ENCODE peak calls at places on chromosomes 16 and 17, in eight cellular contexts. One of them, this sample, is unnamed.

GRCh38 chr17:15465045-15465701 is 2.2 kb downstream of the CDRT4 start:
- DNase-seq in activated CD8-positive, alpha-beta memory T cell treated with anti-CD3 and anti-CD28 coated beads for 1 hour: no peak
- DNase-seq in fibroblast of mammary gland: no peak
- DNase-seq in stimulated activated CD8-positive, alpha-beta memory T cell treated with anti-CD3 and anti-CD28 coated beads, Interleukin-4, amount 100 ng/mL, for 48 hours: no peak
- DNase-seq in lung: no peak
- DNase-seq in Calu3: no peak
- DNase-seq in non-pigmented ciliary epithelial cell: no peak
- DNase-seq in uterus: no peak
- DNase-seq in this sample: no peak

GRCh38 chr16:87765473-87765775 is 362 bp downstream of the KLHDC4 start:
- DNase-seq in lung: no peak
- DNase-seq in fibroblast of mammary gland: no peak
- DNase-seq in Calu3: peak
- DNase-seq in non-pigmented ciliary epithelial cell: no peak
- DNase-seq in uterus: no peak
- DNase-seq in activated CD8-positive, alpha-beta memory T cell treated with anti-CD3 and anti-CD28 coated beads for 1 hour: peak
- DNase-seq in stimulated activated CD8-positive, alpha-beta memory T cell treated with anti-CD3 and anti-CD28 coated beads, Interleukin-4, amount 100 ng/mL, for 48 hours: peak
- DNase-seq in this sample: peak

GRCh38 chr17:38746893-38747384 is 1.2 kb downstream of the PCGF2 start:
- DNase-seq in fibroblast of mammary gland: no peak
- DNase-seq in uterus: no peak
- DNase-seq in Calu3: no peak
- DNase-seq in lung: no peak
- DNase-seq in activated CD8-positive, alpha-beta memory T cell treated with anti-CD3 and anti-CD28 coated beads for 1 hour: no peak
- DNase-seq in stimulated activated CD8-positive, alpha-beta memory T cell treated with anti-CD3 and anti-CD28 coated beads, Interleukin-4, amount 100 ng/mL, for 48 hours: no peak
- DNase-seq in non-pigmented ciliary epithelial cell: no peak
- DNase-seq in this sample: no peak

GRCh38 chr17:41907185-41907556 is 11.6 kb downstream of the ACLY start:
- DNase-seq in non-pigmented ciliary epithelial cell: peak
- DNase-seq in Calu3: no peak
- DNase-seq in lung: no peak
- DNase-seq in fibroblast of mammary gland: peak
- DNase-seq in activated CD8-positive, alpha-beta memory T cell treated with anti-CD3 and anti-CD28 coated beads for 1 hour: no peak
- DNase-seq in uterus: peak
- DNase-seq in stimulated activated CD8-positive, alpha-beta memory T cell treated with anti-CD3 and anti-CD28 coated beads, Interleukin-4, amount 100 ng/mL, for 48 hours: no peak
- DNase-seq in this sample: no peak

GRCh38 chr16:1906052-1906845 is 12.0 kb downstream of the HS3ST6 start:
- DNase-seq in lung: no peak
- DNase-seq in activated CD8-positive, alpha-beta memory T cell treated with anti-CD3 and anti-CD28 coated beads for 1 hour: no peak
- DNase-seq in stimulated activated CD8-positive, alpha-beta memory T cell treated with anti-CD3 and anti-CD28 coated beads, Interleukin-4, amount 100 ng/mL, for 48 hours: no peak
- DNase-seq in fibroblast of mammary gland: no peak
- DNase-seq in non-pigmented ciliary epithelial cell: no peak
- DNase-seq in Calu3: no peak
- DNase-seq in uterus: no peak
- DNase-seq in this sample: no peak

GRCh38 chr16:89335803-89336485 is 118.4 kb downstream of the ZNF778 start:
- DNase-seq in non-pigmented ciliary epithelial cell: no peak
- DNase-seq in uterus: no peak
- DNase-seq in lung: no peak
- DNase-seq in Calu3: no peak
- DNase-seq in activated CD8-positive, alpha-beta memory T cell treated with anti-CD3 and anti-CD28 coated beads for 1 hour: no peak
- DNase-seq in stimulated activated CD8-positive, alpha-beta memory T cell treated with anti-CD3 and anti-CD28 coated beads, Interleukin-4, amount 100 ng/mL, for 48 hours: no peak
- DNase-seq in fibroblast of mammary gland: no peak
- DNase-seq in this sample: no peak

GRCh38 chr17:37117743-37118142 is 169.0 kb downstream of the AATF start:
- DNase-seq in fibroblast of mammary gland: no peak
- DNase-seq in non-pigmented ciliary epithelial cell: no peak
- DNase-seq in Calu3: no peak
- DNase-seq in activated CD8-positive, alpha-beta memory T cell treated with anti-CD3 and anti-CD28 coated beads for 1 hour: no peak
- DNase-seq in uterus: no peak
- DNase-seq in lung: no peak
- DNase-seq in stimulated activated CD8-positive, alpha-beta memory T cell treated with anti-CD3 and anti-CD28 coated beads, Interleukin-4, amount 100 ng/mL, for 48 hours: no peak
- DNase-seq in this sample: no peak

GRCh38 chr16:53924311-53924860 is 220.4 kb downstream of the FTO start:
- DNase-seq in fibroblast of mammary gland: no peak
- DNase-seq in Calu3: no peak
- DNase-seq in lung: no peak
- DNase-seq in activated CD8-positive, alpha-beta memory T cell treated with anti-CD3 and anti-CD28 coated beads for 1 hour: no peak
- DNase-seq in uterus: no peak
- DNase-seq in stimulated activated CD8-positive, alpha-beta memory T cell treated with anti-CD3 and anti-CD28 coated beads, Interleukin-4, amount 100 ng/mL, for 48 hours: no peak
- DNase-seq in non-pigmented ciliary epithelial cell: no peak
- DNase-seq in this sample: no peak

GRCh38 chr17:51091635-51092034 is 29.0 kb downstream of the SPAG9 start:
- DNase-seq in Calu3: no peak
- DNase-seq in lung: no peak
- DNase-seq in fibroblast of mammary gland: no peak
- DNase-seq in uterus: no peak
- DNase-seq in stimulated activated CD8-positive, alpha-beta memory T cell treated with anti-CD3 and anti-CD28 coated beads, Interleukin-4, amount 100 ng/mL, for 48 hours: no peak
- DNase-seq in non-pigmented ciliary epithelial cell: no peak
- DNase-seq in activated CD8-positive, alpha-beta memory T cell treated with anti-CD3 and anti-CD28 coated beads for 1 hour: no peak
- DNase-seq in this sample: no peak

GRCh38 chr16:4334724-4335495 is 16.2 kb downstream of the PAM16 start:
- DNase-seq in non-pigmented ciliary epithelial cell: no peak
- DNase-seq in stimulated activated CD8-positive, alpha-beta memory T cell treated with anti-CD3 and anti-CD28 coated beads, Interleukin-4, amount 100 ng/mL, for 48 hours: no peak
- DNase-seq in fibroblast of mammary gland: no peak
- DNase-seq in Calu3: no peak
- DNase-seq in activated CD8-positive, alpha-beta memory T cell treated with anti-CD3 and anti-CD28 coated beads for 1 hour: no peak
- DNase-seq in uterus: no peak
- DNase-seq in lung: no peak
- DNase-seq in this sample: no peak

This sample was measured in Jurkat, Clone E6-1.